ENCODE peak calls at places on chromosomes 11 and 22, in seven cellular contexts. U is GM23338, Y is PC-3, X is HCT116, F is GM23248, V is neural progenitor cell, C is MM.1S. S is an unnamed sample.

GRCh38 chr22:45102896-45103420 is 60.8 kb upstream of the NUP50 start:
- DNase-seq in U (no peak), Y (no peak), X (no peak), F (no peak), V (no peak), C (no peak), S (no peak)

GRCh38 chr22:37520754-37521153 is 1.5 kb upstream of the CARD10 start:
- DNase-seq in U (no peak), Y (no peak), X (no peak), F (no peak), V (no peak), C (no peak), S (no peak)

GRCh38 chr11:31487848-31488247 is 21.6 kb downstream of the IMMP1L start:
- DNase-seq in U (peak), Y (peak), X (peak), F (peak), V (peak), C (peak), S (peak)

GRCh38 chr22:42964994-42965699 is 49.8 kb downstream of the PACSIN2 start:
- DNase-seq in U (no peak), Y (peak), X (peak), F (no peak), V (no peak), C (no peak), S (no peak)

GRCh38 chr11:96213500-96213899 is 129.5 kb downstream of the MAML2 start:
- DNase-seq in U (no peak), Y (peak), X (no peak), F (peak), V (no peak), C (no peak), S (no peak)

GRCh38 chr22:40436460-40437431 is 66.4 kb downstream of the SGSM3 start:
- DNase-seq in U (peak), Y (peak), X (peak), F (peak), V (peak), C (peak), S (peak)

GRCh38 chr22:39967103-39967829 is 7.1 kb downstream of the TMA7B start:
- DNase-seq in U (no peak), Y (peak), X (no peak), F (peak), V (no peak), C (no peak), S (peak)

GRCh38 chr11:126645206-126645605 is 289.7 kb downstream of the ST3GAL4 start:
- DNase-seq in U (no peak), Y (no peak), X (no peak), F (peak), V (no peak), C (no peak), S (no peak)

GRCh38 chr11:19683141-19683805 is 29.4 kb upstream of the NAV2 start:
- DNase-seq in U (no peak), Y (no peak), X (no peak), F (peak), V (no peak), C (no peak), S (no peak)

GRCh38 chr11:8828055-8828454 is 82.9 kb upstream of the AKIP1 start:
- DNase-seq in U (no peak), Y (no peak), X (no peak), F (no peak), V (no peak), C (no peak), S (no peak)

GRCh38 chr22:17872491-17872890 is 98.2 kb upstream of the BID start:
- DNase-seq in U (no peak), Y (peak), X (no peak), F (no peak), V (no peak), C (no peak), S (no peak)

GRCh38 chr22:23522642-23523251 is 57.3 kb downstream of the IGLL1 start:
- DNase-seq in U (peak), Y (peak), X (no peak), F (peak), V (peak), C (no peak), S (peak)

GRCh38 chr22:38316340-38317236 is 645 bp downstream of the CSNK1E start:
- DNase-seq in U (peak), Y (no peak), X (no peak), F (peak), V (peak), C (peak), S (peak)

GRCh38 chr11:19442554-19442910 is 201.8 kb upstream of the E2F8 start:
- DNase-seq in U (no peak), Y (no peak), X (no peak), F (no peak), V (no peak), C (no peak), S (no peak)

GRCh38 chr11:122344281-122344680 is 228.3 kb upstream of the BLID start:
- DNase-seq in U (no peak), Y (peak), X (no peak), F (peak), V (no peak), C (no peak), S (no peak)

GRCh38 chr22:24423519-24424000 is 3.8 kb upstream of the ADORA2A start:
- DNase-seq in U (peak), Y (peak), X (no peak), F (peak), V (peak), C (peak), S (peak)

GRCh38 chr11:9955387-9955786 is 291.5 kb downstream of the SWAP70 start:
- DNase-seq in U (no peak), Y (peak), X (no peak), F (peak), V (no peak), C (no peak), S (no peak)

GRCh38 chr11:1640076-1640946 is 10.7 kb downstream of the KRTAP5-5 start:
- DNase-seq in U (peak), Y (peak), X (no peak), F (peak), V (peak), C (peak), S (peak)

GRCh38 chr11:95101935-95102334 is 12.3 kb downstream of the ENDOD1 start:
- DNase-seq in U (no peak), Y (no peak), X (no peak), F (no peak), V (no peak), C (no peak), S (no peak)

GRCh38 chr11:68003846-68004550 is at the start of gene UNC93B1:
- DNase-seq in U (peak), Y (peak), X (peak), F (peak), V (peak), C (peak), S (peak)

GRCh38 chr11:64585150-64585549 is 5.9 kb upstream of the SLC22A12 start:
- DNase-seq in U (no peak), Y (no peak), X (no peak), F (no peak), V (no peak), C (no peak), S (no peak)

GRCh38 chr11:35146074-35146521 is 7.1 kb downstream of the CD44 start:
- DNase-seq in U (no peak), Y (peak), X (no peak), F (peak), V (no peak), C (peak), S (no peak)
- TF ChIP-seq EZH2phosphoT487 in U (no peak), Y (no peak), X (no peak), F (no peak), V (no peak), C (no peak), S (no peak)

GRCh38 chr11:108895579-108896480 is 231.0 kb downstream of the DDX10 start:
- DNase-seq in U (no peak), Y (peak), X (no peak), F (peak), V (no peak), C (no peak), S (no peak)
- H2AFZ ChIP-seq in U (no peak), Y (no peak), X (no peak), F (peak), V (no peak), C (no peak), S (no peak)

GRCh38 chr11:71300187-71300586 is 47.8 kb upstream of the SHANK2 start:
- DNase-seq in U (no peak), Y (no peak), X (no peak), F (no peak), V (no peak), C (no peak), S (no peak)

GRCh38 chr11:71301046-71301857 is 48.9 kb upstream of the SHANK2 start:
- DNase-seq in U (no peak), Y (no peak), X (no peak), F (no peak), V (no peak), C (no peak), S (no peak)

GRCh38 chr11:71302911-71303310 is 50.5 kb upstream of the SHANK2 start:
- DNase-seq in U (peak), Y (peak), X (no peak), F (peak), V (no peak), C (no peak), S (no peak)

GRCh38 chr11:71302534-71302909 is 50.1 kb upstream of the SHANK2 start:
- DNase-seq in U (no peak), Y (no peak), X (no peak), F (no peak), V (no peak), C (no peak), S (no peak)

DNA sequence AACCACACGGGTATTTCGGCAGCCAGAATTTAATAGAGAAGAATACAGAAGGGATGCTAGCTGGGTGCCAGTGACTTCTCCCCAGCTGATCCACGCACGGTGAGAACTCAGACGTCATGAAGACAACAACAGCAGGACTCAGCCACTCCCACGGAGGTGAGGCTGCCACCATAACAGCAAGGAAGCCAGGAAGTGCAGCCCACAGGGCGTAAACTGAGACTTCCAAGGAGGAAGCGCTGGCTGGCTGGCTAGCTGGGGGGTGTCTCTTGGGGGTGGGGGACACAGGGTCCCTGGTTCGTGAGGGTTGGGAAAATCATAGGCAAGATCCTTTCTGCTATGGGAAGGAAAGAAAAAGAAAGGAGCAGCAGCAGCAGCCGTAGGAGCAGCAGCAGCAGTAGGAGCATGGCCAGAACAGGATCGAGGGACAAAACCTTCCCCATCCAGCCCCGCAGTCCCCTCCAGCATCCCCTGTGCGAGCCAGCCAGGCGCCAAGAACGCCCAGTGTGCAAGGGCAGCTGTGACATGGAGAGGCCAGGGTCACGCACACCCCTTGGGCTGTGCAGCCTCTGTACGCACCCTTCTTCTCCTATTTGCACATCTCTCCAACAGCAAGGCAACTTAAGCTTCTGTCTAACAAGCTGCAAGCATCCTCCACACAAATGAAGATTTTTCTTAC is 49.6 kb upstream of the SHANK2 start:
- DNase-seq in U (no peak), Y (no peak), X (no peak), F (no peak), V (no peak), C (no peak), S (no peak)
- TF ChIP-seq EZH2 in U (no peak), Y (no peak), X (no peak), F (no peak), V (no peak), C (no peak), S (no peak)

GRCh38 chr11:79198203-79198897 is 242.5 kb downstream of the TENM4 start:
- DNase-seq in U (no peak), Y (no peak), X (no peak), F (no peak), V (no peak), C (no peak), S (no peak)

GRCh38 chr11:79199729-79200354 is 241.0 kb downstream of the TENM4 start:
- DNase-seq in U (no peak), Y (no peak), X (no peak), F (no peak), V (no peak), C (no peak), S (no peak)

GRCh38 chr11:79198898-79199250 is 242.0 kb downstream of the TENM4 start:
- DNase-seq in U (no peak), Y (peak), X (no peak), F (peak), V (no peak), C (no peak), S (no peak)

GRCh38 chr11:79195209-79195608 is 245.6 kb downstream of the TENM4 start:
- DNase-seq in U (no peak), Y (no peak), X (no peak), F (no peak), V (no peak), C (no peak), S (no peak)

GRCh38 chr11:79196950-79197349 is 243.9 kb downstream of the TENM4 start:
- DNase-seq in U (no peak), Y (no peak), X (no peak), F (no peak), V (no peak), C (no peak), S (no peak)
- TF ChIP-seq EZH2phosphoT487 in U (no peak), Y (no peak), X (no peak), F (no peak), V (no peak), C (no peak), S (no peak)

DNA sequence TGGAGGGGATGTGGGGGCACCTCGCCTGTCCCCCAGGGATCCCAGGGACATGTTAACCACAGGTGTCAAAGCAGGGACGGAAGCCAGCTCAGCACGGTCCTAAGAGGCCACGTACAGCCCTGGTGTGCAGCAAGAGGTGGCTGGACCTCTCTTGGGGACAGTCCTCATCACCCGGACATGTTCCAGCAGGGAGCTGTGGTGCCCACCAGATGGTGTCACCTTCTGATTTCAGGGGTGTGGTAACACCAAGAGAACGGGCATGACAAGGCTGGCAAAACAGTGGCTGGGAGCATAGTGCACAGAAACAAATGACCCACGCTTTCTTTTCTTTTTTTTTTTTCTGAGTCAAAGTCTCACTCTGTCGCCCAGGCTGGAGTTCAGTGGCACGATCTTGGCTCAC is 25.6 kb upstream of the COMT start:
- DNase-seq in U (no peak), Y (no peak), X (no peak), F (no peak), V (no peak), C (no peak), S (no peak)
- H2AFZ ChIP-seq in U (no peak), Y (no peak), X (no peak), F (no peak), V (no peak), C (no peak), S (no peak)

DNA sequence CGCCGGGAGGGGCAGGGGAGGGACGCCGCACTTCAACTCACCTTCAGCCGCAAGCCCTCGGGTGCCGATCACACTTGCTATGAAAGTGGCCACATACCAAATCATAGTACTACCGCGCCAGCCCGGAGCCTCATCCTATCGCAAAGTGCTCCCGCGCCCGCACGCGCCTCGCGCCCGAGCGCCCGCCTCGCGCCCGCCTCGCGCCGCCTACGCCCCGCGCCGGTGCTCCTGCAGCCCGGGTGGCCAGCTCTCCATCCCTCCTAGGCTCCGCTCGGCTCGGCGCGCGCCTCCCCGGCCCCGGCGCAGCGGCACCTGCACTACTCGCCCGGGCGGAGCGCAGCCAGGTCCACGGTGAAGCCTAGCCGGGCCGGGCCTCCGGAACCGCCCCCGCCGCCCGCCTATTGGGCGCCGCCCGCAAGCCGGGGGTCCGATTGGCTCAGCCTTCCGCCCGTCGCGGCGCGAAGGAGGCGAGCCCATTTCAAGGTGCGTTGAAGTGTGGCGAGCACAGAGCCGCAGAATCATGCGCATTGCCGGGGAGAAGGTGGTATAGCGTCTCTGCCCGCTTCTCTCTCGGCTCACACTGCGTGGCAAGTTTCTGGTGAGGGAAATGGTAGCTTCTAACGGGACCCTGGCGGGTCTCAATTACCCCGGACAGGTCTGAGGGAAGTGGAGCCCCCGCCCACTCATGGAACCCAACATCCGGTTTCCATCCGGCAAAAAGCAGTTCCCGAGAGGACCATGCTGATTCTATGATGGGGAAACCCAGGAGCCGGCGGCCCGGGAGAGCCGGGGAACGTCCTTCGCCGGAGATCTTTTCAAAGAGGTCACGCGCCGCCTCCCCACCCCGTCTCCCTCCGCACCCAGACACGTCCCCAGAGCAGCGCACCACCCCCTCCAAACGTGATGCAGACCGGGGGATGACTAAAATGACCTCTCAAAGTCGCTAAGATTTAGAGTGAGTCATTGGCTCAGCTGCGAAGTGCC is at the start of gene IGSF9B:
- DNase-seq in U (peak), Y (peak), X (peak), F (peak), V (peak), C (peak), S (peak)
- TF ChIP-seq EZH2 in U (no peak), Y (no peak), X (no peak), F (no peak), V (peak), C (no peak), S (no peak)